ENCODE peak calls at places on chromosomes 12 and 14, in nine cellular contexts. O, J, Z, X, Y, F, P, L and E are unnamed samples.

GRCh38 chr12:10119072-10119471 is 10.9 kb downstream of the CLEC7A start:
- DNase-seq in O (no peak), J (no peak), Z (no peak), X (no peak), Y (no peak), F (no peak), P (no peak), L (no peak), E (no peak)

GRCh38 chr14:59363545-59364226 is 101.5 kb downstream of the GPR135 start:
- DNase-seq in O (no peak), J (peak), Z (no peak), X (no peak), Y (no peak), F (no peak), P (no peak), L (no peak), E (no peak)

GRCh38 chr14:104341532-104342434 is 203.4 kb downstream of the KIF26A start:
- DNase-seq in O (peak), J (peak), Z (no peak), X (peak), Y (no peak), F (peak), P (no peak), L (peak), E (no peak)

GRCh38 chr12:8088574-8088973 is 6.5 kb downstream of the NECAP1 start:
- DNase-seq in O (no peak), J (no peak), Z (peak), X (peak), Y (no peak), F (peak), P (no peak), L (no peak), E (no peak)

GRCh38 chr14:102510616-102511520 is 1.3 kb upstream of the ANKRD9 start:
- DNase-seq in O (peak), J (peak), Z (no peak), X (peak), Y (no peak), F (peak), P (no peak), L (no peak), E (no peak)

GRCh38 chr12:95611676-95612309 is 60.5 kb upstream of the USP44 start:
- DNase-seq in O (no peak), J (peak), Z (no peak), X (no peak), Y (no peak), F (no peak), P (no peak), L (no peak), E (no peak)

GRCh38 chr14:58731465-58732330 is 93.9 kb downstream of the DACT1 start:
- DNase-seq in O (no peak), J (peak), Z (no peak), X (no peak), Y (peak), F (no peak), P (no peak), L (peak), E (no peak)

GRCh38 chr14:93430319-93430801 is 379 bp upstream of the UNC79 start:
- DNase-seq in O (peak), J (no peak), Z (no peak), X (no peak), Y (no peak), F (no peak), P (no peak), L (no peak), E (no peak)

GRCh38 chr12:124921200-124922008 is 7.0 kb upstream of the UBC start:
- DNase-seq in O (peak), J (peak), Z (peak), X (peak), Y (no peak), F (peak), P (peak), L (peak), E (no peak)

GRCh38 chr12:27434673-27435565 is 11.6 kb upstream of the SMCO2 start:
- DNase-seq in O (no peak), J (peak), Z (peak), X (peak), Y (no peak), F (no peak), P (no peak), L (no peak), E (no peak)

GRCh38 chr14:82009076-82009475 is 475.4 kb upstream of the SEL1L start:
- DNase-seq in O (no peak), J (no peak), Z (no peak), X (no peak), Y (no peak), F (no peak), P (no peak), L (no peak), E (no peak)

GRCh38 chr12:115354007-115354452 is 670.1 kb upstream of the TBX3 start:
- DNase-seq in O (no peak), J (peak), Z (no peak), X (peak), Y (peak), F (peak), P (peak), L (peak), E (no peak)

GRCh38 chr14:28467611-28468010 is 299.0 kb upstream of the FOXG1 start:
- DNase-seq in O (no peak), J (no peak), Z (no peak), X (no peak), Y (no peak), F (no peak), P (no peak), L (no peak), E (no peak)

GRCh38 chr12:118345355-118345754 is 27.4 kb downstream of the TAOK3 start:
- DNase-seq in O (peak), J (no peak), Z (no peak), X (no peak), Y (no peak), F (no peak), P (no peak), L (no peak), E (no peak)

GRCh38 chr14:26528415-26529182 is 69.2 kb downstream of the NOVA1 start:
- DNase-seq in O (no peak), J (no peak), Z (no peak), X (no peak), Y (no peak), F (peak), P (peak), L (no peak), E (no peak)

GRCh38 chr12:49984476-49984890 is 11.7 kb downstream of the AQP6 start:
- DNase-seq in O (no peak), J (no peak), Z (no peak), X (no peak), Y (no peak), F (no peak), P (no peak), L (no peak), E (no peak)

GRCh38 chr12:5509557-5509956 is 77.6 kb downstream of the NTF3 start:
- DNase-seq in O (no peak), J (no peak), Z (no peak), X (no peak), Y (no peak), F (no peak), P (no peak), L (no peak), E (no peak)

GRCh38 chr14:90487031-90487430 is 90.2 kb downstream of the CALM1 start:
- DNase-seq in O (no peak), J (no peak), Z (no peak), X (no peak), Y (no peak), F (no peak), P (peak), L (peak), E (no peak)

GRCh38 chr12:45612044-45612794 is 117.3 kb upstream of the ARID2 start:
- DNase-seq in O (no peak), J (peak), Z (no peak), X (no peak), Y (no peak), F (no peak), P (no peak), L (no peak), E (no peak)